ENCODE peak calls at places on chromosomes 7 and 10, in six cellular contexts. One of them, this sample, is unnamed. For H3K9me3, the result is how much of the 10 kb centered on the place peaks cover.

GRCh38 chr7:94348142-94348541 is 46.6 kb upstream of the COL1A2 start:
- DNase-seq in OCI-LY7: no peak
- DNase-seq in small intestine: no peak
- DNase-seq in adrenal gland: no peak
- DNase-seq in CD8-positive, alpha-beta T cell: no peak
- DNase-seq in body of pancreas: peak
- DNase-seq in this sample: peak

GRCh38 chr7:103075337-103075918 is 488 bp downstream of the ARMC10 start:
- DNase-seq in body of pancreas: peak
- DNase-seq in CD8-positive, alpha-beta T cell: peak
- DNase-seq in OCI-LY7: peak
- DNase-seq in small intestine: peak
- DNase-seq in adrenal gland: peak
- DNase-seq in this sample: peak

GRCh38 chr7:37943905-37944736 is 23.7 kb downstream of the EPDR1 start:
- DNase-seq in small intestine: no peak
- DNase-seq in adrenal gland: no peak
- DNase-seq in CD8-positive, alpha-beta T cell: no peak
- DNase-seq in body of pancreas: no peak
- DNase-seq in OCI-LY7: no peak
- DNase-seq in this sample: no peak

GRCh38 chr10:123043409-123043925 is 34.7 kb downstream of the ACADSB start:
- DNase-seq in small intestine: peak
- DNase-seq in CD8-positive, alpha-beta T cell: peak
- DNase-seq in OCI-LY7: peak
- DNase-seq in adrenal gland: peak
- DNase-seq in body of pancreas: peak
- DNase-seq in this sample: peak

GRCh38 chr10:95467162-95467599 is 94.0 kb downstream of the SORBS1 start:
- DNase-seq in OCI-LY7: no peak
- DNase-seq in body of pancreas: peak
- DNase-seq in adrenal gland: no peak
- DNase-seq in CD8-positive, alpha-beta T cell: no peak
- DNase-seq in small intestine: peak
- DNase-seq in this sample: peak

GRCh38 chr7:94250124-94250523 is 144.6 kb upstream of the COL1A2 start:
- DNase-seq in small intestine: no peak
- DNase-seq in OCI-LY7: no peak
- DNase-seq in adrenal gland: no peak
- DNase-seq in body of pancreas: no peak
- DNase-seq in CD8-positive, alpha-beta T cell: no peak
- DNase-seq in this sample: no peak

GRCh38 chr7:46006723-46007122 is 85.7 kb upstream of the IGFBP3 start:
- DNase-seq in CD8-positive, alpha-beta T cell: no peak
- DNase-seq in OCI-LY7: no peak
- DNase-seq in small intestine: no peak
- DNase-seq in adrenal gland: no peak
- DNase-seq in body of pancreas: no peak
- DNase-seq in this sample: no peak

GRCh38 chr10:110860576-110861241 is 11.0 kb upstream of the PDCD4 start:
- DNase-seq in OCI-LY7: peak
- DNase-seq in body of pancreas: peak
- DNase-seq in CD8-positive, alpha-beta T cell: peak
- DNase-seq in adrenal gland: no peak
- DNase-seq in small intestine: peak
- DNase-seq in this sample: no peak

GRCh38 chr10:117461766-117462423 is 80.7 kb upstream of the EMX2 start:
- DNase-seq in OCI-LY7: no peak
- DNase-seq in small intestine: peak
- DNase-seq in body of pancreas: no peak
- DNase-seq in CD8-positive, alpha-beta T cell: no peak
- DNase-seq in adrenal gland: peak
- DNase-seq in this sample: no peak

GRCh38 chr10:31034041-31034918 is 2.6 kb upstream of the ZNF438 start:
- DNase-seq in CD8-positive, alpha-beta T cell: no peak
- DNase-seq in adrenal gland: no peak
- DNase-seq in small intestine: peak
- DNase-seq in body of pancreas: no peak
- DNase-seq in OCI-LY7: no peak
- DNase-seq in this sample: peak

GRCh38 chr10:86596266-86596665 is 58.1 kb upstream of the OPN4 start:
- DNase-seq in OCI-LY7: no peak
- DNase-seq in CD8-positive, alpha-beta T cell: no peak
- DNase-seq in small intestine: no peak
- DNase-seq in adrenal gland: peak
- DNase-seq in body of pancreas: no peak
- DNase-seq in this sample: no peak

GRCh38 chr7:80711521-80711920 is 73.1 kb downstream of the CD36 start:
- DNase-seq in CD8-positive, alpha-beta T cell: no peak
- DNase-seq in body of pancreas: no peak
- DNase-seq in small intestine: no peak
- DNase-seq in OCI-LY7: no peak
- DNase-seq in adrenal gland: no peak
- DNase-seq in this sample: no peak

GRCh38 chr7:113890326-113891030 is 28.3 kb downstream of the PPP1R3A start:
- DNase-seq in body of pancreas: no peak
- DNase-seq in adrenal gland: no peak
- DNase-seq in CD8-positive, alpha-beta T cell: no peak
- DNase-seq in OCI-LY7: no peak
- DNase-seq in small intestine: no peak
- DNase-seq in this sample: no peak

GRCh38 chr10:100614416-100614815 is 78.7 kb downstream of the HIF1AN start:
- DNase-seq in adrenal gland: no peak
- DNase-seq in CD8-positive, alpha-beta T cell: no peak
- DNase-seq in small intestine: no peak
- DNase-seq in body of pancreas: no peak
- DNase-seq in OCI-LY7: no peak
- DNase-seq in this sample: no peak

GRCh38 chr10:1738950-1739349 is 1.6 kb upstream of the ADARB2 start:
- DNase-seq in OCI-LY7: no peak
- DNase-seq in CD8-positive, alpha-beta T cell: no peak
- DNase-seq in adrenal gland: no peak
- DNase-seq in body of pancreas: no peak
- DNase-seq in small intestine: no peak
- DNase-seq in this sample: peak

GRCh38 chr10:61835069-61835908 is 66.2 kb upstream of the ARID5B start:
- DNase-seq in adrenal gland: peak
- DNase-seq in CD8-positive, alpha-beta T cell: no peak
- DNase-seq in body of pancreas: peak
- DNase-seq in small intestine: peak
- DNase-seq in OCI-LY7: peak
- DNase-seq in this sample: peak

GRCh38 chr10:92690211-92691041 is 671 bp downstream of the HHEX start:
- DNase-seq in OCI-LY7: no peak
- DNase-seq in body of pancreas: peak
- DNase-seq in CD8-positive, alpha-beta T cell: peak
- DNase-seq in adrenal gland: peak
- DNase-seq in small intestine: no peak
- DNase-seq in this sample: peak

DNA sequence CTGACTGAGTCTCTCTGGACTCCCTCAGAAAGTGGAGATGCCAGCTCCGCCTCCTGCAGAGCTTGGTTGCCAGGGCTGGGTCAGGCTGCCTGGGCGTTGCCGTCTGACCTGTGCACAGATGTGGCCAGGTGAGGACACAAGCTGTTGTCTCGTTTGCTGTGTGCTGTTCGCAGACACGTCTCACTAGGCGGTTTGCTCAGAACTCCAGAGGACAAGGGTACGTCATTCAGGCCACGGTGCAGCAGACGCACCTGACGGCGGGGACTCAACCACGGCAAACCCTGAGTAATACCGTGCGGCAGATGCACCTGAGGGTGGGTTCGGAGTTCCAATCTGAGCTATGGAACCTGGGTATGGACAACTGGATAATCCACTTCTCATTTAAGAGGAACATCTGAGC is 11.7 kb downstream of the GPER1 start:
- DNase-seq in body of pancreas: no peak
- DNase-seq in OCI-LY7: no peak
- DNase-seq in CD8-positive, alpha-beta T cell: no peak
- DNase-seq in adrenal gland: no peak
- DNase-seq in small intestine: no peak
- DNase-seq in this sample: no peak
- H3K9me3 ChIP-seq in body of pancreas: under half
- H3K9me3 ChIP-seq in OCI-LY7: under half
- H3K9me3 ChIP-seq in CD8-positive, alpha-beta T cell: under half
- H3K9me3 ChIP-seq in adrenal gland: under half
- H3K9me3 ChIP-seq in small intestine: under half
- H3K9me3 ChIP-seq in this sample: under half

GRCh38 chr7:356691-357462 is 66.9 kb downstream of the FOXL3 start:
- DNase-seq in body of pancreas: no peak
- DNase-seq in OCI-LY7: no peak
- DNase-seq in adrenal gland: no peak
- DNase-seq in CD8-positive, alpha-beta T cell: no peak
- DNase-seq in small intestine: no peak
- DNase-seq in this sample: no peak
- H3K9me3 ChIP-seq in body of pancreas: under half
- H3K9me3 ChIP-seq in OCI-LY7: under half
- H3K9me3 ChIP-seq in adrenal gland: under half
- H3K9me3 ChIP-seq in CD8-positive, alpha-beta T cell: under half
- H3K9me3 ChIP-seq in small intestine: under half
- H3K9me3 ChIP-seq in this sample: under half

GRCh38 chr7:56125831-56126230 is 9.6 kb upstream of the NUPR2 start:
- DNase-seq in adrenal gland: no peak
- DNase-seq in body of pancreas: no peak
- DNase-seq in OCI-LY7: no peak
- DNase-seq in small intestine: no peak
- DNase-seq in CD8-positive, alpha-beta T cell: no peak
- DNase-seq in this sample: no peak

GRCh38 chr7:56124981-56125380 is 8.8 kb upstream of the NUPR2 start:
- DNase-seq in OCI-LY7: no peak
- DNase-seq in adrenal gland: no peak
- DNase-seq in body of pancreas: no peak
- DNase-seq in CD8-positive, alpha-beta T cell: no peak
- DNase-seq in small intestine: no peak
- DNase-seq in this sample: no peak

GRCh38 chr7:56115852-56116538 is at the start of gene NUPR2:
- DNase-seq in adrenal gland: no peak
- DNase-seq in OCI-LY7: no peak
- DNase-seq in small intestine: peak
- DNase-seq in CD8-positive, alpha-beta T cell: no peak
- DNase-seq in body of pancreas: peak
- DNase-seq in this sample: no peak

GRCh38 chr7:56121440-56121839 is 5.2 kb upstream of the NUPR2 start:
- DNase-seq in CD8-positive, alpha-beta T cell: no peak
- DNase-seq in body of pancreas: no peak
- DNase-seq in adrenal gland: no peak
- DNase-seq in OCI-LY7: no peak
- DNase-seq in small intestine: no peak
- DNase-seq in this sample: no peak
- H3K9me3 ChIP-seq in CD8-positive, alpha-beta T cell: under half
- H3K9me3 ChIP-seq in body of pancreas: under half
- H3K9me3 ChIP-seq in adrenal gland: under half
- H3K9me3 ChIP-seq in OCI-LY7: under half
- H3K9me3 ChIP-seq in small intestine: under half
- H3K9me3 ChIP-seq in this sample: under half

GRCh38 chr10:21278491-21279216 is 246.8 kb downstream of the SKIDA1 start:
- DNase-seq in adrenal gland: peak
- DNase-seq in OCI-LY7: peak
- DNase-seq in small intestine: peak
- DNase-seq in body of pancreas: peak
- DNase-seq in CD8-positive, alpha-beta T cell: peak
- DNase-seq in this sample: peak

GRCh38 chr10:21281765-21282484 is 243.6 kb downstream of the SKIDA1 start:
- DNase-seq in small intestine: no peak
- DNase-seq in CD8-positive, alpha-beta T cell: no peak
- DNase-seq in body of pancreas: no peak
- DNase-seq in adrenal gland: no peak
- DNase-seq in OCI-LY7: no peak
- DNase-seq in this sample: no peak

GRCh38 chr10:21280037-21280436 is 245.4 kb downstream of the SKIDA1 start:
- DNase-seq in CD8-positive, alpha-beta T cell: no peak
- DNase-seq in adrenal gland: no peak
- DNase-seq in small intestine: no peak
- DNase-seq in body of pancreas: no peak
- DNase-seq in OCI-LY7: no peak
- DNase-seq in this sample: no peak

GRCh38 chr10:21279217-21279575 is 246.3 kb downstream of the SKIDA1 start:
- DNase-seq in small intestine: no peak
- DNase-seq in OCI-LY7: no peak
- DNase-seq in CD8-positive, alpha-beta T cell: no peak
- DNase-seq in adrenal gland: no peak
- DNase-seq in body of pancreas: no peak
- DNase-seq in this sample: no peak

GRCh38 chr10:21281173-21281572 is 244.3 kb downstream of the SKIDA1 start:
- DNase-seq in small intestine: no peak
- DNase-seq in CD8-positive, alpha-beta T cell: no peak
- DNase-seq in OCI-LY7: no peak
- DNase-seq in body of pancreas: no peak
- DNase-seq in adrenal gland: no peak
- DNase-seq in this sample: no peak
- H3K9me3 ChIP-seq in small intestine: under half
- H3K9me3 ChIP-seq in CD8-positive, alpha-beta T cell: under half
- H3K9me3 ChIP-seq in OCI-LY7: under half
- H3K9me3 ChIP-seq in body of pancreas: under half
- H3K9me3 ChIP-seq in adrenal gland: under half
- H3K9me3 ChIP-seq in this sample: under half

GRCh38 chr7:18872344-18872743 is 245.1 kb downstream of the TWIST1 start:
- DNase-seq in OCI-LY7: no peak
- DNase-seq in body of pancreas: no peak
- DNase-seq in small intestine: no peak
- DNase-seq in adrenal gland: no peak
- DNase-seq in CD8-positive, alpha-beta T cell: no peak
- DNase-seq in this sample: no peak

GRCh38 chr7:18877874-18878273 is 239.6 kb downstream of the TWIST1 start:
- DNase-seq in body of pancreas: no peak
- DNase-seq in small intestine: no peak
- DNase-seq in CD8-positive, alpha-beta T cell: no peak
- DNase-seq in OCI-LY7: no peak
- DNase-seq in adrenal gland: no peak
- DNase-seq in this sample: no peak

GRCh38 chr7:18874875-18875274 is 242.6 kb downstream of the TWIST1 start:
- DNase-seq in body of pancreas: no peak
- DNase-seq in adrenal gland: no peak
- DNase-seq in CD8-positive, alpha-beta T cell: no peak
- DNase-seq in OCI-LY7: no peak
- DNase-seq in small intestine: no peak
- DNase-seq in this sample: peak

DNA sequence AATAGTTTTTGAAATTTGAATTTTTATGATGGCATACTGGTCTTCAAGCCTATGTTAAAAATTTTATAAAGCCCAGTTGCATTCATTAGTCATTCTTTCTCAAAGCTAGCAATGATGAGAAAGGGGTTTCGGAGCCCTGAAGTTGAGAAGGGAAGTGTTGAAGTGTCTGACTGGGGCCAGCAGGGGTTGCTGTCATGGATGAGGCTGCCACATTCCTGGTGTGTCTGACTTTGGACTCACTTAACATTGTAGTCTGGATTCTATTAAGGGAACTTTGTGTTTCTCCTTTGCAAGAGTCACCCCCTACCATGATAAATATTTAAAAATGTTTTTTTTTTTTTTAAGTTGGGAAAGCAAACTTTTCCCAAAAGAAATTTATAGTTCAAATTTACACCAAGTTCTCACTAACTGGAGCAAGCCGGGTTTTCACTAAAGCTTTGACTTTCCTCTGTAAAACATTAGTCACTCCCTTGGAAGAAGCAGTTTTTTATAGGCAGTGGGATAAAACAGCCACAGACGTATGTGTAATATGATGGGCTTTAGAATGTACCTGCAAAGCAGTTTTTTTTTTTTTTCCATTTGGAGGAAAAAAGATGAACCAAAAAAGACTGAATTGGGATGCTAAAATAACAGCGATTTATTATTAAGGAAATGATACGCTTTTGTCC is 243.6 kb downstream of the TWIST1 start:
- DNase-seq in OCI-LY7: no peak
- DNase-seq in small intestine: no peak
- DNase-seq in CD8-positive, alpha-beta T cell: no peak
- DNase-seq in adrenal gland: no peak
- DNase-seq in body of pancreas: no peak
- DNase-seq in this sample: peak
- H3K9me3 ChIP-seq in OCI-LY7: under half
- H3K9me3 ChIP-seq in small intestine: under half
- H3K9me3 ChIP-seq in CD8-positive, alpha-beta T cell: under half
- H3K9me3 ChIP-seq in adrenal gland: under half
- H3K9me3 ChIP-seq in body of pancreas: under half
- H3K9me3 ChIP-seq in this sample: under half

This sample was measured in cardiac muscle cell.